ENCODE peak calls at places on chromosome 13, in nine cellular contexts. M is MM.1S, Z is psoas muscle, Q is body of pancreas, S is IMR-90, C is fibroblast of lung, P is right lobe of liver, L is GM23338, O is PC-9. X is an unnamed sample. For H3K4me1, the result is how much of the 10 kb centered on the place peaks cover.

GRCh38 chr13:40943073-40943472 is 76.0 kb downstream of the ELF1 start:
- DNase-seq in M (no peak), L (no peak), Z (no peak), S (no peak), Q (no peak), O (no peak), P (no peak), C (no peak), X (no peak)

GRCh38 chr13:59837101-59837500 is 326.6 kb downstream of the DIAPH3 start:
- DNase-seq in C (no peak), Q (no peak), M (no peak), Z (no peak), L (no peak), O (no peak), P (no peak), S (no peak), X (no peak)

GRCh38 chr13:34941835-34942731 is at the start of gene NBEA:
- DNase-seq in O (peak), P (peak), L (peak), Q (peak), Z (peak), C (peak), S (peak), M (peak), X (peak)

GRCh38 chr13:90868321-90868920 is 479.1 kb upstream of the MIR17HG start:
- DNase-seq in L (peak), M (no peak), Q (peak), P (no peak), C (peak), Z (no peak), O (peak), S (peak), X (no peak)

GRCh38 chr13:54611400-54611799 is 1582.8 kb downstream of the OLFM4 start:
- DNase-seq in L (peak), P (no peak), O (no peak), S (no peak), Q (no peak), Z (no peak), M (no peak), C (no peak), X (no peak)

GRCh38 chr13:95784891-95785290 is 108.0 kb downstream of the DNAJC3 start:
- DNase-seq in M (no peak), O (no peak), L (no peak), P (no peak), S (peak), Z (no peak), C (peak), Q (no peak), X (no peak)

GRCh38 chr13:95652821-95653220 is 8.3 kb upstream of the DZIP1 start:
- DNase-seq in P (no peak), M (no peak), Q (no peak), O (no peak), Z (no peak), S (no peak), L (no peak), C (no peak), X (no peak)

GRCh38 chr13:109869312-109870237 is 83.2 kb upstream of the IRS2 start:
- DNase-seq in C (peak), Q (peak), O (peak), L (peak), P (peak), M (no peak), Z (peak), S (peak), X (peak)

GRCh38 chr13:48233886-48234488 is 981 bp downstream of the ITM2B start:
- DNase-seq in P (no peak), Q (no peak), L (peak), M (no peak), S (peak), C (peak), Z (no peak), O (peak), X (no peak)

GRCh38 chr13:31627097-31627496 is 112.2 kb upstream of the RXFP2 start:
- DNase-seq in L (no peak), C (peak), P (no peak), M (no peak), S (peak), Z (no peak), Q (no peak), O (no peak), X (no peak)

GRCh38 chr13:97280478-97280877 is 58.3 kb downstream of the MBNL2 start:
- DNase-seq in M (no peak), Z (no peak), Q (no peak), L (no peak), S (no peak), P (no peak), C (peak), O (peak), X (no peak)

GRCh38 chr13:106143392-106143791 is 392.1 kb downstream of the EFNB2 start:
- DNase-seq in M (no peak), O (no peak), S (peak), Z (no peak), Q (no peak), P (no peak), L (no peak), C (peak), X (no peak)

GRCh38 chr13:53405616-53406015 is 377.0 kb downstream of the OLFM4 start:
- DNase-seq in S (no peak), O (no peak), Z (no peak), M (no peak), P (no peak), C (no peak), Q (no peak), L (peak), X (no peak)

GRCh38 chr13:41645313-41645712 is 188.0 kb downstream of the RGCC start:
- DNase-seq in C (peak), L (no peak), O (no peak), Z (peak), P (peak), S (peak), Q (peak), M (no peak), X (no peak)

GRCh38 chr13:25217023-25217909 is 45.2 kb upstream of the AMER2 start:
- DNase-seq in M (no peak), P (no peak), L (no peak), O (no peak), S (peak), Z (no peak), C (peak), Q (no peak), X (no peak)

GRCh38 chr13:23372264-23372905 is 61.1 kb downstream of the SACS start:
- DNase-seq in L (no peak), Q (no peak), Z (no peak), S (peak), O (no peak), P (no peak), C (peak), M (no peak), X (no peak)

GRCh38 chr13:109207618-109208017 is 578.2 kb downstream of the MYO16 start:
- DNase-seq in P (no peak), L (no peak), O (no peak), Z (no peak), Q (no peak), M (no peak), S (no peak), C (no peak), X (no peak)

GRCh38 chr13:108227651-108228272 is 9.6 kb downstream of the ABHD13 start:
- DNase-seq in C (peak), P (no peak), L (peak), O (no peak), Q (no peak), M (peak), Z (no peak), S (peak), X (no peak)

GRCh38 chr13:23805015-23805583 is 84.1 kb downstream of the MIPEP start:
- DNase-seq in C (no peak), Z (no peak), O (no peak), P (no peak), M (no peak), S (no peak), Q (no peak), L (no peak), X (no peak)

GRCh38 chr13:71609271-71609670 is 257.7 kb downstream of the DACH1 start:
- DNase-seq in S (peak), O (no peak), L (no peak), P (no peak), Z (no peak), C (no peak), M (no peak), Q (no peak), X (no peak)

GRCh38 chr13:111916201-111916600 is 150.7 kb upstream of the SOX1 start:
- DNase-seq in Z (no peak), S (no peak), L (no peak), P (no peak), M (no peak), Q (no peak), O (no peak), C (no peak), X (no peak)

GRCh38 chr13:62512194-62513141 is 1096.8 kb upstream of the PCDH20 start:
- DNase-seq in L (peak), Q (peak), M (peak), Z (no peak), C (peak), S (peak), P (peak), O (peak), X (peak)

GRCh38 chr13:79258489-79258888 is 147.6 kb downstream of the RBM26 start:
- DNase-seq in S (no peak), Z (no peak), L (no peak), O (no peak), P (no peak), C (no peak), M (peak), Q (no peak), X (no peak)

GRCh38 chr13:101217086-101217485 is 199.2 kb downstream of the NALCN start:
- DNase-seq in S (no peak), M (no peak), C (no peak), Q (no peak), P (no peak), Z (no peak), O (no peak), L (no peak), X (no peak)

GRCh38 chr13:90926459-90926858 is 421.0 kb upstream of the MIR17HG start:
- DNase-seq in C (peak), S (no peak), M (no peak), P (no peak), L (no peak), O (no peak), Z (no peak), Q (peak), X (no peak)

GRCh38 chr13:109704771-109705628 is 81.4 kb downstream of the IRS2 start:
- DNase-seq in S (no peak), C (no peak), P (peak), O (peak), L (no peak), M (no peak), Q (peak), Z (peak), X (peak)

GRCh38 chr13:54758795-54759194 is 1730.2 kb downstream of the OLFM4 start:
- DNase-seq in Z (no peak), Q (no peak), C (no peak), S (no peak), L (peak), M (no peak), O (no peak), P (no peak), X (no peak)

GRCh38 chr13:111853146-111853545 is 213.8 kb upstream of the SOX1 start:
- DNase-seq in S (no peak), O (no peak), M (no peak), Z (no peak), C (no peak), L (no peak), P (no peak), Q (no peak), X (no peak)

GRCh38 chr13:110664074-110664473 is 41.8 kb downstream of the CARS2 start:
- DNase-seq in Z (no peak), S (no peak), Q (no peak), C (no peak), L (no peak), M (no peak), O (no peak), P (no peak), X (no peak)

DNA sequence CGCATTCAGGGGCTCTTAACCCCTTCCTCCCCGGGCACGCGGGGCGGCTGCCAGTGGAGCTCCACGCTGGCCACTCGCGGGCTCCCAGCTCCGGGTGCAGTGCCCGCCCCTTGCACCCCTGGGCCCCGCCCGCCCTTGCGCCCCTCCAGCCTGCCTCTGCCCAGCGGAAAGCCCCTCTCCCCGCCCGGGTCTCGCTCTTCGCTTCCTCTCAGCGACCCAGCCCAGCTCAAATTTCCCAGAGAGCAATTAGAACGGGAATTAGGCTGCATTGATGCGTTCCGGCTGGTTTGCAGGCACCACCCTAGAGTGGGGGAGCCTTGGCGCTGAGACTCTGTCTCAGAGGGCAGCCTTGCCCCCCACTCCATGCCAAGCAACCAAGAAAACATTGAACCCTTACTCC is 1.8 kb upstream of the GSX1 start:
- DNase-seq in M (no peak), L (peak), S (no peak), Q (no peak), C (no peak), P (no peak), Z (no peak), O (no peak), X (no peak)
- H3K4me1 ChIP-seq in M (under half), L (under half), S (under half), Q (under half), C (under half), P (under half), Z (under half), O (under half), X (under half)

GRCh38 chr13:75505966-75506365 is 24.0 kb upstream of the TBC1D4 start:
- DNase-seq in Q (no peak), P (no peak), Z (no peak), C (no peak), L (no peak), O (no peak), M (no peak), S (no peak), X (no peak)

GRCh38 chr13:75505327-75505726 is 23.4 kb upstream of the TBC1D4 start:
- DNase-seq in P (no peak), S (no peak), O (no peak), Q (no peak), Z (no peak), C (no peak), M (no peak), L (no peak), X (no peak)

GRCh38 chr13:75507027-75508001 is 25.3 kb upstream of the TBC1D4 start:
- DNase-seq in P (no peak), Q (no peak), Z (no peak), C (no peak), M (no peak), S (no peak), O (no peak), L (no peak), X (no peak)

GRCh38 chr13:75511226-75511625 is 26.4 kb downstream of the COMMD6 start:
- DNase-seq in L (no peak), P (no peak), O (no peak), C (no peak), Z (no peak), M (no peak), S (no peak), Q (no peak), X (no peak)

DNA sequence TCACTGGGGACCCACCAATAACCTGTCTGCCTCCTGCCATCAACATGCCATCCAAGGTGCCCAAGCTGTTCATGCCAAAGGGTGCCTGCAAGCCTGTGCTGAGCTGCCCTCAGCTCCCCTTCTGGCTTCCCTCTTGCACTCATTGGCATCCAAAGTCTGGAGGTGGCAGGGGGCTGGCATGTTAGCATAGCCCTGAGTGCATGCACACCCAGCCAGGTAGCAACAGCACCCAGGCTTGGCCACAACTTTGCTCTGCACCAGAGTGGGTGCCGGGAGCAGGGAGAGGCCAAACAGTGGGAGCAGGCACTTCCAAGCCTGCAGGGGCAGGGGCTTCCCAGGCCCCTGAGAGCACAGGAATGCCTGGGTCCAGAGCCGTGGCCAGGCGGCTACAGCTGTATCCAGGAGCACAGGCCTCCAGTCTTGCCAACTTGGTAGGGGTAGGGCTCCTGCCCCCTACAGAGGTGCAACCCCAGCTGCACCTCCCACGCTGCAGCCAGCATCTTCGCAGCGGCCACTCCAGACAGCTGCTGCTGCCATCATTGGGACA is 26.1 kb upstream of the TBC1D4 start:
- DNase-seq in L (no peak), O (no peak), Q (no peak), Z (no peak), P (no peak), C (no peak), S (no peak), M (no peak), X (no peak)
- H3K4me1 ChIP-seq in L (under half), O (under half), Q (under half), Z (under half), P (under half), C (under half), S (under half), M (under half), X (under half)

DNA sequence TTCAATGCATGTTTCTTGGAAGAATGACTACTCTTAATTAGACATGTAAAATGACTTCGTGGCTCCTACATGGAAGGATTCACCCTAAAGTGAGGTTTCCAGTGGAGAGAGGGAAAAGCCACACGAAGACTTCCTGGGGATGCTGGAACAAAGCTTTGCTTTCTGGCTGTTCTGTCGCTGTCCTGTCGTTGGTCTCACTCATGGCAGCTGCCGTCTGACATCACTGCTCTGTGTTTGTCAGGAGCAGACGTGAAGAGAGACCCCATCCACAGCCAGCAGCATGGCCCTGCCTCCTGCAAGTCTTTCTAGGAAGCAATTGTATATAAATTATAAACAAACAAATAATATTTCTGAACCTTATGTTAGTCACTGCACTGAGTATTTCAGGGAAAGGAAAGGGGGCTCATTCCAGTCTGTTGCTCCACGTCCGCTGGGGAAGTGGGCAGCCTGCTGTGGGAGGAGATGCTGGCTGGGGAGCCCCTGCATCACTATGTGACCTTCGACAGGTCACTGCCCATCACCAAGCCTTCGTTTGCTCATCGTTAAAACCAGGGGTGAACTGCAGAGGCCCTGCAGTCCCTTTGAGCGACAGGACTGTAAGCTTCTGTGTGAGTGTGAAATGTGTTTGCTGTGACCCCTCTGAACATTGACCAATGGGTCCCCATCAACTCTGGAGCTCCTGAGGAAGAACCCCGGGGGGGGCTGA is 151.0 kb downstream of the DCT start:
- DNase-seq in S (no peak), Z (no peak), L (no peak), C (no peak), O (no peak), Q (no peak), M (no peak), P (no peak), X (no peak)
- H3K4me1 ChIP-seq in S (under half), Z (under half), L (under half), C (under half), O (under half), Q (under half), M (under half), P (under half), X (under half)

GRCh38 chr13:114112826-114113322 is 19.5 kb downstream of the RASA3 start:
- DNase-seq in Q (no peak), S (no peak), Z (peak), P (peak), O (no peak), M (no peak), C (no peak), L (peak), X (peak)
- H3K4me1 ChIP-seq in Q (under half), S (half or more), Z (half or more), P (under half), O (under half), M (under half), C (half or more), L (under half), X (under half)

X was measured in mucosa of descending colon.